ENCODE peak calls at places on chromosome 21, in seven cellular contexts. L, I, Z, V, H, U and J are unnamed samples. For H3K4me1, the result is how much of the 10 kb centered on the place peaks cover.

GRCh38 chr21:45996311-45997204 is 15.0 kb downstream of the COL6A1 start:
- DNase-seq in L (no peak), I (no peak), Z (no peak), V (no peak), H (no peak), U (no peak), J (no peak)

GRCh38 chr21:29238967-29239289 is 59.8 kb upstream of the BACH1 start:
- DNase-seq in L (no peak), I (peak), Z (no peak), V (no peak), H (no peak), U (no peak), J (peak)

GRCh38 chr21:32316363-32317215 is 17.9 kb downstream of the MRAP start:
- DNase-seq in L (no peak), I (no peak), Z (no peak), V (no peak), H (no peak), U (no peak), J (no peak)

GRCh38 chr21:28427356-28428022 is 565.2 kb downstream of the LTN1 start:
- DNase-seq in L (no peak), I (peak), Z (no peak), V (no peak), H (no peak), U (no peak), J (no peak)

GRCh38 chr21:45833437-45833836 is 148.1 kb upstream of the COL6A1 start:
- DNase-seq in L (no peak), I (no peak), Z (peak), V (no peak), H (no peak), U (no peak), J (no peak)

GRCh38 chr21:21165063-21165645 is 166.9 kb downstream of the NCAM2 start:
- DNase-seq in L (peak), I (peak), Z (no peak), V (no peak), H (no peak), U (no peak), J (peak)

GRCh38 chr21:31298618-31299269 is 45.3 kb downstream of the TIAM1 start:
- DNase-seq in L (no peak), I (no peak), Z (no peak), V (no peak), H (no peak), U (no peak), J (no peak)

GRCh38 chr21:29130234-29130993 is at the start of gene MAP3K7CL:
- DNase-seq in L (peak), I (peak), Z (no peak), V (no peak), H (no peak), U (peak), J (peak)

GRCh38 chr21:35491114-35491513 is 442.0 kb upstream of the RUNX1 start:
- DNase-seq in L (peak), I (peak), Z (no peak), V (peak), H (no peak), U (no peak), J (peak)

GRCh38 chr21:20020032-20020431 is 978.2 kb upstream of the NCAM2 start:
- DNase-seq in L (no peak), I (no peak), Z (no peak), V (no peak), H (no peak), U (no peak), J (no peak)

GRCh38 chr21:35924714-35925301 is 135.5 kb downstream of the SETD4 start:
- DNase-seq in L (no peak), I (peak), Z (no peak), V (no peak), H (no peak), U (no peak), J (peak)

GRCh38 chr21:37700641-37701202 is 215.5 kb downstream of the KCNJ6 start:
- DNase-seq in L (peak), I (peak), Z (peak), V (peak), H (peak), U (peak), J (peak)

GRCh38 chr21:17386498-17386897 is 126.3 kb upstream of the CXADR start:
- DNase-seq in L (peak), I (no peak), Z (no peak), V (no peak), H (no peak), U (no peak), J (no peak)

GRCh38 chr21:41894922-41895557 is 15.9 kb upstream of the PRDM15 start:
- DNase-seq in L (peak), I (peak), Z (no peak), V (no peak), H (no peak), U (peak), J (peak)

GRCh38 chr21:41794600-41794999 is 27.7 kb upstream of the RIPK4 start:
- DNase-seq in L (no peak), I (no peak), Z (no peak), V (no peak), H (no peak), U (no peak), J (no peak)

GRCh38 chr21:27212444-27212843 is 245.6 kb upstream of the ADAMTS5 start:
- DNase-seq in L (no peak), I (no peak), Z (no peak), V (no peak), H (no peak), U (no peak), J (no peak)

GRCh38 chr21:28822882-28823335 is 169.8 kb downstream of the LTN1 start:
- DNase-seq in L (peak), I (peak), Z (no peak), V (no peak), H (no peak), U (no peak), J (no peak)

GRCh38 chr21:36730291-36731281 is 31.7 kb downstream of the SIM2 start:
- DNase-seq in L (no peak), I (no peak), Z (no peak), V (no peak), H (no peak), U (no peak), J (no peak)

GRCh38 chr21:35521293-35521692 is 472.2 kb upstream of the RUNX1 start:
- DNase-seq in L (peak), I (no peak), Z (peak), V (no peak), H (no peak), U (no peak), J (no peak)

DNA sequence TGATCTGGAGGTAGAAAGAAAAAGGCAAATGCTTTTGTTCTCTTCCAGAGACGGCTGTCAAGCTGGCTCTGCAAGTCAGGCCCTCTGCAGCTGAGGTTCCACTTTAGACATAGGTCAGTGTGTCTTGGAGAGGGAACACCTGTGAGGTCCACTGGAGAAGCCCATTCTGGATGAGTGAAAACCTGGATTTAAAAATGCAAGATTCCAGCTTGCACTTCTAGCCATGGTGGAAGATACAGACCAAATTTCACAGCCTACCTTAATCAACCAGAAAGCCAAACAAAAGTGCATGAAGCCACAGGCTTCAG is 35.0 kb downstream of the AGPAT3 start:
- DNase-seq in L (no peak), I (no peak), Z (no peak), V (no peak), H (no peak), U (no peak), J (no peak)
- H3K4me1 ChIP-seq in L (under half), I (under half), Z (under half), V (under half), H (under half), U (under half), J (under half)

GRCh38 chr21:38800046-38800758 is 5.5 kb upstream of the ETS2 start:
- DNase-seq in L (no peak), I (no peak), Z (no peak), V (no peak), H (no peak), U (peak), J (no peak)
- H2BK120ac ChIP-seq in L (no peak), I (no peak), Z (no peak), V (no peak), H (no peak), U (peak), J (no peak)

DNA sequence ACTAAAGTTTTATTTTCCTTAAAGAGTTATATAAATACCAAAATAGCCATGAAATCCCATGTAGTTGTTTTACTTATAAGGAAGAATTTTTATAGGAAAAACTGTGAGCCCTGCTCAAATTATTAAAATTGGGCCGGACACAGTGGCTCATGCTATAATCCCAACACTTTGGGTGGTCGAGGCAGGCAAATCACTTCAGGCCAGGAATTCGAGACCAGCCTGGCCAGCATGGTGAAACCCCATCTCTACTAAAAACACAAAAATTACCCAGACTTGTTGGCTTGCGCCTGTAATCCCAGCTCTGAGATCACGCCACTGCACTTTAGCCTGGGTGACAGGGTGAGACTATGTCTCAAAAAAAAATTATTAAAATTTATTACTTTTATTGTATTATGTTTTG is 149.3 kb downstream of the MRPL39 start:
- DNase-seq in L (no peak), I (no peak), Z (no peak), V (no peak), H (no peak), U (no peak), J (no peak)
- H3K27ac ChIP-seq in L (no peak), I (no peak), Z (no peak), V (no peak), H (no peak), U (no peak), J (no peak)

GRCh38 chr21:42922918-42923317 is 2.5 kb downstream of the ERVH48-1 start:
- DNase-seq in L (no peak), I (no peak), Z (no peak), V (no peak), H (no peak), U (no peak), J (no peak)

GRCh38 chr21:42924433-42924751 is 1.0 kb downstream of the ERVH48-1 start:
- DNase-seq in L (no peak), I (no peak), Z (no peak), V (no peak), H (no peak), U (no peak), J (no peak)

GRCh38 chr21:42925114-42925907 is at the start of gene ERVH48-1:
- DNase-seq in L (peak), I (peak), Z (peak), V (no peak), H (no peak), U (peak), J (peak)

GRCh38 chr21:42921912-42922311 is 3.5 kb downstream of the ERVH48-1 start:
- DNase-seq in L (no peak), I (no peak), Z (no peak), V (no peak), H (no peak), U (no peak), J (no peak)

GRCh38 chr21:42923553-42924432 is 1.6 kb downstream of the ERVH48-1 start:
- DNase-seq in L (peak), I (peak), Z (peak), V (peak), H (peak), U (peak), J (peak)
- H3K4me1 ChIP-seq in L (under half), I (under half), Z (under half), V (under half), H (under half), U (under half), J (under half)

GRCh38 chr21:15506086-15506485 is 223.7 kb upstream of the USP25 start:
- DNase-seq in L (no peak), I (no peak), Z (no peak), V (no peak), H (no peak), U (no peak), J (no peak)
- H2BK120ac ChIP-seq in L (no peak), I (no peak), Z (no peak), V (no peak), H (no peak), U (no peak), J (no peak)

GRCh38 chr21:34261841-34262832 is 101.7 kb upstream of the KCNE2 start:
- DNase-seq in L (no peak), I (no peak), Z (no peak), V (no peak), H (no peak), U (no peak), J (no peak)
- H3K27ac ChIP-seq in L (no peak), I (no peak), Z (no peak), V (no peak), H (no peak), U (no peak), J (no peak)

GRCh38 chr21:44756416-44757185 is 45.0 kb downstream of the UBE2G2 start:
- DNase-seq in L (no peak), I (no peak), Z (peak), V (no peak), H (no peak), U (no peak), J (no peak)
- H3K4me1 ChIP-seq in L (under half), I (under half), Z (under half), V (under half), H (under half), U (under half), J (under half)

GRCh38 chr21:40333731-40334130 is 466.5 kb downstream of the PCP4 start:
- DNase-seq in L (no peak), I (no peak), Z (no peak), V (no peak), H (no peak), U (no peak), J (no peak)
- H2BK120ac ChIP-seq in L (no peak), I (no peak), Z (no peak), V (no peak), H (no peak), U (no peak), J (no peak)